ENCODE peak calls at places on chromosome 12, in nine cellular contexts. B, U, L, T, M, P, D, N and S are unnamed samples.

GRCh38 chr12:20527396-20528154 is 159.2 kb downstream of the PDE3A start:
- DNase-seq in P (peak; percentile 45), T (no peak), D (no peak), M (no peak), N (no peak), U (no peak), B (no peak), L (no peak), S (peak; percentile 36)

GRCh38 chr12:16121953-16122352 is 155.5 kb downstream of the SLC15A5 start:
- DNase-seq in U (no peak), L (no peak), T (no peak), D (no peak), N (peak; percentile 79), B (no peak), P (no peak), M (no peak), S (no peak)

GRCh38 chr12:15116073-15116472 is 105.1 kb downstream of the RERG start:
- DNase-seq in U (no peak), P (peak; percentile 1), D (no peak), L (no peak), M (no peak), N (no peak), B (no peak), T (no peak), S (no peak)

GRCh38 chr12:109054520-109054919 is 2.1 kb downstream of the USP30 start:
- DNase-seq in T (no peak), L (no peak), B (no peak), M (no peak), D (no peak), N (no peak), P (no peak), U (no peak), S (no peak)

GRCh38 chr12:14665354-14666348 is 30.7 kb downstream of the GUCY2C start:
- DNase-seq in P (no peak), U (no peak), B (no peak), T (no peak), M (no peak), D (no peak), N (peak; percentile 85), L (no peak), S (no peak)

GRCh38 chr12:118544569-118544968 is 168.2 kb downstream of the SUDS3 start:
- DNase-seq in U (no peak), N (no peak), L (no peak), M (no peak), B (no peak), T (no peak), D (peak; percentile 65), P (peak; percentile 17), S (no peak)

GRCh38 chr12:78793982-78794381 is 70.6 kb upstream of the SYT1 start:
- DNase-seq in M (no peak), N (peak; percentile 5), P (no peak), B (peak; percentile 25), L (no peak), U (no peak), D (no peak), T (no peak), S (no peak)

GRCh38 chr12:130435826-130436225 is 98.1 kb downstream of the PIWIL1 start:
- DNase-seq in T (no peak), N (no peak), M (no peak), P (no peak), U (no peak), D (no peak), B (no peak), L (no peak), S (no peak)

GRCh38 chr12:80892597-80893445 is 44.9 kb downstream of the LIN7A start:
- DNase-seq in N (no peak), D (no peak), M (no peak), B (no peak), L (no peak), P (peak; percentile 69), U (no peak), T (no peak), S (peak; percentile 37)

GRCh38 chr12:55681142-55682077 is 26.3 kb downstream of the ITGA7 start:
- DNase-seq in N (peak; percentile 94), B (peak; percentile 73), L (peak; percentile 90), M (peak; percentile 71), U (peak; percentile 35), T (peak; percentile 86), D (peak; percentile 92), P (peak; percentile 88), S (peak; percentile 55)

GRCh38 chr12:5577239-5577638 is 145.3 kb downstream of the NTF3 start:
- DNase-seq in B (no peak), L (peak; percentile 62), M (no peak), N (no peak), T (no peak), D (no peak), P (no peak), U (no peak), S (no peak)

GRCh38 chr12:45674583-45674982 is 54.9 kb upstream of the ARID2 start:
- DNase-seq in D (peak; percentile 98), T (peak; percentile 55), N (no peak), M (peak; percentile 65), P (peak; percentile 91), U (peak; percentile 54), L (no peak), B (peak; percentile 76), S (peak; percentile 87)

GRCh38 chr12:124661382-124661781 is 94.0 kb upstream of the NCOR2 start:
- DNase-seq in D (no peak), U (no peak), L (no peak), M (no peak), B (no peak), N (no peak), P (peak; percentile 14), T (no peak), S (no peak)

GRCh38 chr12:16136206-16136605 is 141.3 kb downstream of the SLC15A5 start:
- DNase-seq in N (no peak), M (no peak), L (no peak), D (peak; percentile 81), U (no peak), T (no peak), B (no peak), P (no peak), S (no peak)

GRCh38 chr12:108734200-108734906 is 3.0 kb upstream of the CORO1C start:
- DNase-seq in N (peak; percentile 28), L (peak; percentile 91), U (no peak), B (no peak), D (peak; percentile 99), T (peak; percentile 80), M (peak; percentile 61), P (peak; percentile 95), S (peak; percentile 77)

GRCh38 chr12:55742719-55743130 is at the start of gene GDF11:
- DNase-seq in B (peak; percentile 74), P (peak; percentile 92), T (peak; percentile 74), M (peak; percentile 75), N (peak; percentile 91), L (peak; percentile 74), U (peak; percentile 74), D (peak; percentile 80), S (no peak)

GRCh38 chr12:59904874-59905521 is 309.2 kb downstream of the SLC16A7 start:
- DNase-seq in D (no peak), M (no peak), L (no peak), U (no peak), N (no peak), B (no peak), T (no peak), P (peak; percentile 91), S (peak; percentile 77)

DNA sequence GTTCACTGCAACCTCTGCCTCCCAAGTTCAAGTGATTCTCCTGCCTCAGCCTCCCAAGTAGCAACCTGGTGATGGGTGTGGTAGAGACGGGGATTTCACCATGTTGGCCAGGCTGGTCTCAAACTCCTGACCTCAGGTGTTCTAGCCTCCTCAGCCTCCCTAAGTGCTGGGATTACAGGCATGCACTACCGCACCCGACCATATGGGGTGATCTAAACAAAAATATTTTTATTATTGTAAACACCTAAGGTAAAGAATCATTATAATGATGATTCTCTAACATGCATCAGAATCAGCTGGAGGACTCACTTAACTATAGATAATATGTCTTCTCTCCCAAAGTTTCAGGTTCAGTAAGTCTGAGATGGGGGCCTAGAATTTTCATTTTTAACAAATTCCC is 96.2 kb upstream of the ALG10 start:
- DNase-seq in N (no peak), T (no peak), M (no peak), B (no peak), P (no peak), L (no peak), D (no peak), U (no peak), S (no peak)
- TF ChIP-seq CTCF in N (peak; percentile 38), T (no peak), M (no peak), B (no peak), P (no peak), L (no peak), D (no peak), U (no peak), S (no peak)

DNA sequence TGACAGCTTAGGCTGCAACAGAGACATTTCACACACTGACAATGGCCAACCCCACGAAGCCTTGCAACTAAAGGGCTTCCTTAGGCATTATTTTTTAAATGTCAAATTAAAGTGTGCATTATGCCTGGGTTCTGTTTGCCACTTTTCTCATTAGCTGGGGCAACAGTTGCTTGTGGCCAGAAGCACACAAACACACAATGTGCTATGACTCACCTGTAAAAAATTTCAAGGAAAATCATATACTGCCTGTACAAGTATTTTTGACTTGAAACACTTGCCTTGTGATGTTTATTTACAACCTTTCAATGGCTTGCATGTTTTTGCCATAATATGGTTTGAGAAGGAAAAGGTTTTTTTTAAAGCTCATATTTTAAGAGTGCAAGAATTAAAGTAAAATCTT is 1.9 kb downstream of the NTN4 start:
- DNase-seq in T (no peak), N (no peak), M (no peak), B (no peak), U (no peak), D (peak; percentile 85), P (peak; percentile 71), L (no peak), S (peak; percentile 62)
- H3K4me3 ChIP-seq in T (no peak overlapping the region), N (peak overlapping the region; percentile 92), M (peak overlapping the region; percentile 86), B (peak overlapping the region; percentile 66), U (peak overlapping the region; percentile 91), D (peak overlapping the region; percentile 94), P (peak overlapping the region; percentile 75), L (peak overlapping the region; percentile 80), S (peak overlapping the region; percentile 82)

DNA sequence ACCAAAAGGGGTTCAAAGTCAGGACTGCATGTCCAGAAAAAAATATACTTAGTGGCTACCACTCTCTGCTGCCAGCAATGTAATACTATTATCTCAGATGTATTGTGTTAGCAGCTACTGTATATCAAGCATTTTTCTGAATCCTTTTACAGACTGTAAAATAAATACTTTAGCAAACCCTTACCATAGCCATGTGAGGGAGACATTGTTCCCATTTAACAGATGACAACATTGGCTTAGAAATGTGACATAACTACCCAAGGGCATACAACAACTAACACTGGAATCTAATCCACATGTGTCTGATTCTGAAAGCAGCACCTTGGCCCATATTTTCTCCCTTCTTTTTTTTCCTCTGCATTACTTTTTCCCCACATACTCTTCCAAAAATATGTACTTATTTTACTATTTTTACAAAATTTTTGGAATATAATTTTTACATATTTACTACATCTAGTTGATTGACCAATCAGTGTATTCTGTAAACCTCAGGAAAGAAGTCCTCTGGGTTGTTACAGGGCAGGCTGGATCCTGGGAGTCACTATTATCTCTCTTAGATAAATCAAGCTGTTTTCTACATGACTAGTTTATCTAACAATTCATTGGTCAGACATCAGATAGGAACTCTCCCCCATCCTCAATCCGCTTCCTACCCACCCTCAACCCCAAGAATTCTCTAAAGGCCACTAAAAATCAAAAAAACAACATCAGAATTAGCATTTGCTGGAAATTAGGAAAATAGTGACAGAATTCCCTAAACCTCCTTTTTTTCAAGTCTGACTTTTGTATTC is 154.1 kb downstream of the BTG1 start:
- DNase-seq in B (no peak), T (no peak), M (no peak), D (peak; percentile 16), U (no peak), P (no peak), N (no peak), L (no peak), S (no peak)
- TF ChIP-seq CTCF in B (no peak), T (no peak), M (no peak), D (peak; percentile 29), U (no peak), P (no peak), N (no peak), L (no peak), S (no peak)

GRCh38 chr12:12661086-12661485 is 34.9 kb downstream of the GPR19 start:
- DNase-seq in U (no peak), T (no peak), M (no peak), L (no peak), N (no peak), D (peak; percentile 36), P (peak; percentile 79), B (no peak), S (peak; percentile 51)
- H3K4me3 ChIP-seq in U (no peak overlapping the region), T (no peak overlapping the region), M (no peak overlapping the region), L (no peak overlapping the region), N (no peak overlapping the region), D (no peak overlapping the region), P (no peak overlapping the region), B (no peak overlapping the region), S (no peak overlapping the region)